ENCODE peak calls at places on chromosomes 13 and 19, in five cellular contexts. E, J, L, P and W are unnamed samples.

GRCh38 chr19:32581704-32582164 is 744 bp downstream of the PDCD5 start:
- DNase-seq in L (no peak), E (peak), P (no peak), J (no peak), W (peak)

GRCh38 chr19:19033426-19034203 is at the start of the genes ARMC6 and SUGP2:
- DNase-seq in L (peak), E (peak), P (peak), J (peak), W (peak)

GRCh38 chr13:93004919-93005318 is 221.7 kb upstream of the GPC6 start:
- DNase-seq in E (no peak), P (no peak), L (no peak), J (no peak), W (no peak)

GRCh38 chr13:86741762-86742285 is 929.3 kb upstream of the SLITRK5 start:
- DNase-seq in P (no peak), L (no peak), E (no peak), J (no peak), W (no peak)

GRCh38 chr13:89627991-89628390 is 1719.5 kb upstream of the MIR17HG start:
- DNase-seq in J (no peak), E (no peak), P (no peak), L (no peak), W (no peak)

GRCh38 chr19:46189971-46190335 is 39.6 kb upstream of the IGFL1 start:
- DNase-seq in P (no peak), E (no peak), J (no peak), L (no peak), W (no peak)

GRCh38 chr19:53132231-53132991 is at the start of gene ZNF415:
- DNase-seq in P (peak), L (peak), E (peak), J (peak), W (peak)

GRCh38 chr13:76696370-76696769 is 189.8 kb downstream of the KCTD12 start:
- DNase-seq in E (no peak), P (no peak), J (no peak), L (no peak), W (no peak)

GRCh38 chr19:55702131-55702627 is 27.2 kb downstream of the EPN1 start:
- DNase-seq in J (no peak), L (no peak), E (no peak), P (no peak), W (no peak)

GRCh38 chr13:75636339-75637095 is 387 bp downstream of the LMO7 start:
- DNase-seq in L (no peak), E (no peak), J (no peak), P (peak), W (peak)

GRCh38 chr13:71360041-71360440 is 507.0 kb downstream of the DACH1 start:
- DNase-seq in L (no peak), P (no peak), E (no peak), J (no peak), W (no peak)

GRCh38 chr19:15244106-15244803 is 12.0 kb upstream of the EPHX3 start:
- DNase-seq in E (no peak), J (no peak), L (no peak), P (no peak), W (no peak)

GRCh38 chr19:33310606-33311325 is 8.4 kb upstream of the CEBPA start:
- DNase-seq in J (no peak), E (no peak), L (no peak), P (no peak), W (no peak)